ENCODE peak calls at places on chromosomes 2 and 18, in ten cellular contexts. K, C, Z, X, M, O, Q, U, N and D are unnamed samples.

GRCh38 chr18:5600376-5601071 is 56.7 kb upstream of the EPB41L3 start:
- DNase-seq in C (no peak), X (no peak), O (peak; percentile 6), Z (peak; percentile 16), N (no peak), K (no peak), M (no peak), Q (no peak), U (no peak), D (no peak)

GRCh38 chr2:207230261-207231105 is 64.7 kb upstream of the KLF7 start:
- DNase-seq in Z (peak; percentile 21), C (no peak), Q (no peak), O (peak; percentile 62), N (no peak), K (no peak), M (peak; percentile 51), U (no peak), X (no peak), D (no peak)

GRCh38 chr2:20451761-20452499 is 5.1 kb downstream of the RHOB start:
- DNase-seq in K (peak; percentile 21), N (no peak), Z (no peak), Q (no peak), O (no peak), X (no peak), C (peak; percentile 67), U (peak; percentile 16), M (no peak), D (no peak)

GRCh38 chr18:8423051-8423558 is 186.1 kb upstream of the RAB12 start:
- DNase-seq in K (no peak), U (no peak), M (no peak), N (no peak), X (no peak), C (no peak), Q (no peak), Z (peak; percentile 57), O (peak; percentile 5), D (no peak)

GRCh38 chr2:30445266-30445821 is 1.7 kb upstream of the LCLAT1 start:
- DNase-seq in K (no peak), Z (no peak), X (no peak), Q (no peak), M (no peak), N (no peak), C (no peak), U (no peak), O (no peak), D (peak; percentile 38)

GRCh38 chr2:96102596-96103387 is 13.6 kb downstream of the ADRA2B start:
- DNase-seq in Q (peak; percentile 2), O (no peak), X (no peak), U (no peak), N (no peak), C (peak; percentile 59), M (peak; percentile 9), Z (no peak), K (peak; percentile 20), D (peak; percentile 12)

GRCh38 chr18:41720226-41720625 is 234.8 kb upstream of the PIK3C3 start:
- DNase-seq in N (no peak), K (no peak), U (no peak), Z (no peak), O (no peak), M (no peak), C (no peak), Q (no peak), X (no peak), D (no peak)

GRCh38 chr18:5449858-5450509 is 93.8 kb downstream of the EPB41L3 start:
- DNase-seq in U (no peak), Z (no peak), Q (no peak), C (no peak), M (no peak), X (no peak), O (no peak), K (no peak), N (no peak), D (no peak)

GRCh38 chr2:31556921-31557320 is 23.8 kb downstream of the SRD5A2 start:
- DNase-seq in C (no peak), X (no peak), M (no peak), U (no peak), K (no peak), N (no peak), O (no peak), Q (no peak), Z (no peak), D (no peak)

GRCh38 chr2:31547485-31547884 is 33.3 kb downstream of the SRD5A2 start:
- DNase-seq in N (no peak), M (no peak), K (no peak), U (no peak), O (no peak), Z (no peak), X (no peak), C (no peak), Q (no peak), D (no peak)

GRCh38 chr2:31555967-31556706 is 24.6 kb downstream of the SRD5A2 start:
- DNase-seq in O (no peak), M (no peak), N (no peak), C (no peak), Z (no peak), Q (no peak), K (no peak), X (no peak), U (no peak), D (no peak)

GRCh38 chr2:31558401-31559295 is 22.1 kb downstream of the SRD5A2 start:
- DNase-seq in Q (no peak), Z (peak; percentile 77), U (no peak), M (no peak), O (no peak), X (no peak), K (no peak), N (no peak), C (no peak), D (no peak)

DNA sequence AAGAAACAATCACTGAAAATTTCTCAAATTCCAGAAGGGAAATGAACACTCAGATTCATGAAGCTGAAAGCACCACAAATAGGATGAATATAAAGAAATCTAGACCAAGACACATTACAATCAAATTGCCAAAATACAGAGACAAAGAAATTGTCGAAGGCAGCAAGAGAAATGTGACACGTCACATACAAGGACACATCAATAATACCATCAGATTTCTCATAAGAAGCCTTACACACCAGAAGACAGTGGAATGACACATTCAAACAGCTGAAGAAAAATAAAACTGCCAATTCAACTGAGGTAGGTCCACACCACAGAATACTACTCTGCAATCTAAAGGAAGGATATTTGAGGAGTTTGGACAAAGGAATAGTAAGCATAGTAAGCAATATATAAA is 27.4 kb downstream of the SRD5A2 start:
- DNase-seq in N (no peak), K (no peak), X (no peak), Q (no peak), M (no peak), C (no peak), Z (no peak), O (no peak), U (no peak), D (no peak)
- TF ChIP-seq EP300 in N (no peak), K (no peak), X (no peak), Q (no peak), M (no peak), C (no peak), Z (no peak), O (no peak), U (no peak), D (no peak)

GRCh38 chr2:176156959-176157498 is at the start of gene HOXD3:
- DNase-seq in X (no peak), N (no peak), O (no peak), Q (no peak), Z (no peak), U (no peak), M (peak; percentile 84), K (no peak), C (no peak), D (peak; percentile 57)

GRCh38 chr2:176158855-176159677 is 2.0 kb downstream of the HOXD3 start:
- DNase-seq in X (no peak), Z (no peak), C (no peak), O (no peak), N (no peak), U (no peak), M (peak; percentile 73), K (no peak), Q (peak; percentile 49), D (no peak)

GRCh38 chr2:176156301-176156958 is 677 bp upstream of the HOXD3 start:
- DNase-seq in Q (no peak), X (no peak), U (no peak), O (no peak), K (no peak), M (peak; percentile 66), Z (no peak), N (no peak), C (no peak), D (no peak)

GRCh38 chr2:176158306-176158643 is 1.2 kb downstream of the HOXD3 start:
- DNase-seq in O (no peak), U (no peak), K (no peak), Q (no peak), Z (no peak), N (no peak), M (no peak), X (no peak), C (no peak), D (no peak)

GRCh38 chr2:176157499-176158305 is 595 bp downstream of the HOXD3 start:
- DNase-seq in N (no peak), Q (peak; percentile 59), X (no peak), U (no peak), O (no peak), C (no peak), M (peak; percentile 88), Z (no peak), K (no peak), D (peak; percentile 80)
- H3K27me3 ChIP-seq in N (peaks cover 92% of the 10 kb centered on the region), Q (peaks cover 83% of the 10 kb centered on the region), X (peaks cover 33% of the 10 kb centered on the region), U (no peaks in the 10 kb centered on the region), O (peaks cover 68% of the 10 kb centered on the region), C (peaks cover 99% of the 10 kb centered on the region), M (no peaks in the 10 kb centered on the region), Z (peaks cover 12% of the 10 kb centered on the region), K (peaks cover 29% of the 10 kb centered on the region), D (peaks cover 22% of the 10 kb centered on the region)

GRCh38 chr2:27891820-27892105 is 1.2 kb downstream of the BABAM2 start:
- DNase-seq in U (no peak), K (no peak), N (no peak), O (no peak), C (no peak), Z (peak; percentile 16), X (no peak), M (no peak), Q (no peak), D (no peak)

GRCh38 chr2:27890146-27891062 is at the start of the genes BABAM2 and RBKS:
- DNase-seq in U (peak; percentile 89), X (peak; percentile 58), C (peak; percentile 93), Q (peak; percentile 90), K (peak; percentile 89), O (peak; percentile 91), N (peak; percentile 81), Z (peak; percentile 89), M (peak; percentile 100), D (peak; percentile 98)

GRCh38 chr2:27893031-27893430 is 2.5 kb downstream of the BABAM2 start:
- DNase-seq in M (no peak), N (no peak), K (no peak), O (no peak), Z (no peak), X (no peak), Q (no peak), C (no peak), U (no peak), D (no peak)

GRCh38 chr2:27889774-27890145 is 427 bp downstream of the RBKS start:
- DNase-seq in U (peak; percentile 38), X (no peak), C (no peak), O (no peak), K (no peak), Z (no peak), M (no peak), N (no peak), Q (no peak), D (no peak)

GRCh38 chr2:27891063-27891819 is 712 bp downstream of the BABAM2 start:
- DNase-seq in K (peak; percentile 88), Q (peak; percentile 88), Z (peak; percentile 37), O (peak; percentile 85), U (peak; percentile 93), X (peak; percentile 45), C (peak; percentile 95), N (peak; percentile 93), M (peak; percentile 88), D (peak; percentile 79)
- TF ChIP-seq EP300 in K (peak; percentile 85), Q (peak; percentile 88), Z (no peak), O (no peak), U (peak; percentile 91), X (no peak), C (peak; percentile 86), N (peak; percentile 99), M (no peak), D (peak; percentile 96)

GRCh38 chr2:176134978-176135575 is 5.6 kb downstream of the HOXD8 start:
- DNase-seq in Z (peak; percentile 23), U (no peak), N (no peak), C (peak; percentile 65), Q (no peak), K (no peak), O (no peak), M (no peak), X (no peak), D (no peak)

GRCh38 chr2:176137883-176138282 is 8.4 kb downstream of the HOXD8 start:
- DNase-seq in U (peak; percentile 47), C (peak; percentile 36), Z (peak; percentile 33), X (no peak), M (no peak), Q (no peak), O (no peak), K (no peak), N (no peak), D (no peak)

GRCh38 chr2:176137249-176137573 is 7.7 kb downstream of the HOXD8 start:
- DNase-seq in N (no peak), O (no peak), K (no peak), M (no peak), X (no peak), Z (no peak), Q (no peak), C (no peak), U (no peak), D (no peak)

GRCh38 chr2:176138526-176139169 is 9.1 kb downstream of the HOXD8 start:
- DNase-seq in N (no peak), M (no peak), U (no peak), K (no peak), Q (no peak), X (no peak), Z (no peak), O (no peak), C (peak; percentile 63), D (no peak)

DNA sequence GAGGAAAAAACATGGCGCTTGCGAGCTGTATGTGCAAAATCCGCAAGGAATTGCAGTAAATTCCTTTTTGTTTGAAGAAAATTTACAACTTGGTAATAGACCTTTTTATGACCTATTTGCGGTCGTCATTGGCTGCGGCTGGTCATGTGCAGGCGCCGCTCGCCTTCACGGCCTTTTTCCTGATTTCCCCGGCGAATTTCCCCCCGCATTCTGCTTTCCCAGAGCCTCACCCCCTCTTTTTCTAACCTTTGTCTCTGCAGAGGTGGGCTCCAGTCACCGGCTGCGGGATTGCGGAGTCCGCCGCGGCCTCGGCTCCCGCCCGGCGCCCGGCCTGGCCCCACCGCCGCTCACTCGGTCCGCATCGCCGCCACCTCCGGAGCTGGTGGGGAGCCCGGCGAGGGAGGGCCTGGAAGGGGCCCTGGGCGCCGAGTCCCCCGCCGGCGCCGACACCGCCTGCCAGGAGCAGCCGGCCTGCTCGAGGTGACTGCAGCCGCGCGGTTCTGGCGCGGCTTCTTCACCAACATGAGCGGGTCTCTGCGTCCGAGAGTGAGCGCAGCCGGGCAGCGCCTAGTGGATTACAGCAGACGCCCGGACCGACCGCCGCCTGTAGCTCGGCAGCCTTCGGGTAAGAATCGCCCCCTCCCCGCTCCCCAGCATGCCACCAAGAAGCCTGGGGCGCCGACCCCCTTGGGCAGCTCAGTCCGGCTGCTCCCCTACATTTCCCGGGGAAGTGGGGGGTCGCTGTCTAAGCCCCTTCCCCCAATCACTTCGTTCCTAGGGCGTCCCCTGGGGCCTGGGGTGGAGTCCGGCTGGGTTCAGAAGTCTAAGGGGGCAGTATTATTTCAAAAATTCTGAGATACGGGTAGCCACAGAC is 7.1 kb downstream of the HOXD8 start:
- DNase-seq in N (no peak), X (no peak), C (peak; percentile 78), K (no peak), M (peak; percentile 75), Q (peak; percentile 56), Z (no peak), O (no peak), U (peak; percentile 70), D (peak; percentile 78)
- H3K27me3 ChIP-seq in N (peaks cover 75% of the 10 kb centered on the region), X (peaks cover 18% of the 10 kb centered on the region), C (peaks cover 93% of the 10 kb centered on the region), K (peaks cover 39% of the 10 kb centered on the region), M (no peaks in the 10 kb centered on the region), Q (peaks cover 48% of the 10 kb centered on the region), Z (peaks cover 9% of the 10 kb centered on the region), O (peaks cover 64% of the 10 kb centered on the region), U (no peaks in the 10 kb centered on the region), D (peaks cover 63% of the 10 kb centered on the region)